ENCODE peak calls at places on chromosomes 13 and 19, in eight cellular contexts. O, P, G, J, I, N, E and A are unnamed samples.

GRCh38 chr13:87344176-87344575 is 327.0 kb upstream of the SLITRK5 start:
- DNase-seq in E (no peak), G (no peak), J (no peak), P (no peak), N (no peak), I (no peak), O (no peak), A (no peak)

GRCh38 chr19:16527971-16528521 is 14.2 kb downstream of the CHERP start:
- DNase-seq in J (no peak), P (no peak), G (peak; percentile 40), O (peak; percentile 33), E (peak; percentile 26), I (no peak), N (peak; percentile 50), A (peak; percentile 59)

GRCh38 chr19:6677924-6678689 is 8.1 kb upstream of the TNFSF14 start:
- DNase-seq in I (no peak), E (peak; percentile 10), P (no peak), J (no peak), G (peak; percentile 6), O (no peak), N (peak; percentile 73), A (no peak)

GRCh38 chr19:55336101-55336500 is 3.6 kb upstream of the KMT5C start:
- DNase-seq in G (no peak), E (no peak), J (no peak), I (no peak), N (no peak), O (no peak), P (no peak), A (no peak)

GRCh38 chr19:30778961-30779690 is 406.9 kb downstream of the ZNF536 start:
- DNase-seq in G (no peak), I (no peak), P (no peak), E (no peak), N (no peak), O (no peak), J (no peak), A (no peak)

GRCh38 chr19:29662604-29663404 is 2.5 kb upstream of the PLEKHF1 start:
- DNase-seq in J (no peak), G (peak; percentile 84), E (no peak), N (peak; percentile 65), O (no peak), I (no peak), P (no peak), A (peak; percentile 10)

GRCh38 chr19:54105796-54106195 is 3.1 kb downstream of the NDUFA3 start:
- DNase-seq in P (no peak), E (no peak), O (no peak), G (no peak), N (no peak), J (no peak), I (no peak), A (no peak)

GRCh38 chr19:17902701-17903100 is 30.1 kb upstream of the CCDC124 start:
- DNase-seq in G (peak; percentile 86), P (no peak), E (no peak), N (no peak), J (no peak), O (no peak), I (no peak), A (no peak)